ENCODE peak calls at places on chromosomes 2 and 18, in five cellular contexts. J, R, C, U and V are unnamed samples.
A peak's percentile ranks its signal among the peaks of the same experiment; 100 is the strongest.

GRCh38 chr2:45968946-45969584 is 317.6 kb downstream of the PRKCE start:
- DNase-seq in J (no peak), R (no peak), C (no peak), U (peak; percentile 55), V (no peak)

GRCh38 chr2:46157966-46158310 is 139.3 kb upstream of the EPAS1 start:
- DNase-seq in J (no peak), R (no peak), C (no peak), U (peak; percentile 64), V (no peak)

GRCh38 chr18:79401494-79402208 is 5.9 kb downstream of the NFATC1 start:
- DNase-seq in J (no peak), R (no peak), C (no peak), U (no peak), V (no peak)

GRCh38 chr2:191933307-191934105 is 86.6 kb upstream of the CAVIN2 start:
- DNase-seq in J (no peak), R (no peak), C (no peak), U (no peak), V (peak; percentile 8)

GRCh38 chr2:54984476-54984875 is 65.8 kb downstream of the RTN4 start:
- DNase-seq in J (no peak), R (no peak), C (no peak), U (no peak), V (no peak)

GRCh38 chr2:21280793-21281192 is 157.0 kb downstream of the TDRD15 start:
- DNase-seq in J (no peak), R (no peak), C (no peak), U (no peak), V (no peak)

GRCh38 chr2:113977060-113977659 is 87.3 kb downstream of the ACTR3 start:
- DNase-seq in J (no peak), R (no peak), C (no peak), U (no peak), V (no peak)

GRCh38 chr2:68709421-68709911 is 25.1 kb upstream of the ARHGAP25 start:
- DNase-seq in J (no peak), R (no peak), C (no peak), U (peak; percentile 58), V (no peak)

GRCh38 chr2:70906022-70906421 is 29.7 kb upstream of the ATP6V1B1 start:
- DNase-seq in J (no peak), R (no peak), C (no peak), U (no peak), V (no peak)

GRCh38 chr18:3186678-3187658 is 32.8 kb downstream of the MYOM1 start:
- DNase-seq in J (no peak), R (no peak), C (no peak), U (peak; percentile 28), V (no peak)
- TF ChIP-seq CTCF in J (peak; percentile 51), R (peak; percentile 42), C (no peak), U (peak; percentile 8), V (no peak)

GRCh38 chr2:44770221-44771187 is 171.0 kb upstream of the SIX3 start:
- DNase-seq in J (no peak), R (no peak), C (no peak), U (no peak), V (no peak)
- TF ChIP-seq CTCF in J (no peak), R (no peak), C (no peak), U (no peak), V (no peak)

DNA sequence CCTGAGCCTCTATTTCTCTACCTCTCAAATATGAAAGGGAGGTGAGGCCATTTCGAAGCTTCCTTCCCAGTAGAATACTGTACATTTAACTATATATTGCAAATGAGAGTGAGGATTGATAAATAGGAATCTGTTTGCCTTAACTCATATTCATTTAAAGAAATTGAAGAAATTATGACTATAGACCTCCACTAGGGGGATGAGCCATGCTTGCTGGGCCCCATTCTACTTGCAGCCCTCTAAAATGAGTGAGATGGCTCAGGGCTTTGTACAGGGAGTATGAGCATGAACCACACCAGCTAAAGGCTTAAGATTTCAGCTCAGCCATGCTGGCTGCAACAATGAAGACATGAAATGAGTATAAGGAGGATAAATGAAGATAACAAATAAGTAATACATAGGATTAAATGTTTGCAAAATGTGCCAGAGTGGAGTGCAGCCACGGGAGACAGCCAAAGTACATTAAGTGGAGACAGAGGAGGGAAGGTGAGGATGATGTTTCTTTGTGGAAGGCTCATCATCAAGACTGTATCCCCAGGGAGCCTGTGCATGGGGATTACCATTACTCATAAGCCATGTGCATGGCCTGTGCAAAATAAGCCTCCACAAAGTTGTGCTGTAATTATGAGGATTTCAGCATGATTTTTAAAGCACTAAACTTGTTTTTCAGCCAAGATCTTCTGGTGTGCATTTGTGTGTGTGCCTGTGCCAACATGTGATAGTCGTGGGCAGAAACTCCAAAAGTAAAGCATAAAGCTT is 300.8 kb downstream of the CNTNAP5 start:
- DNase-seq in J (no peak), R (no peak), C (no peak), U (no peak), V (no peak)
- TF ChIP-seq CTCF in J (no peak), R (no peak), C (peak; percentile 29), U (no peak), V (no peak)

DNA sequence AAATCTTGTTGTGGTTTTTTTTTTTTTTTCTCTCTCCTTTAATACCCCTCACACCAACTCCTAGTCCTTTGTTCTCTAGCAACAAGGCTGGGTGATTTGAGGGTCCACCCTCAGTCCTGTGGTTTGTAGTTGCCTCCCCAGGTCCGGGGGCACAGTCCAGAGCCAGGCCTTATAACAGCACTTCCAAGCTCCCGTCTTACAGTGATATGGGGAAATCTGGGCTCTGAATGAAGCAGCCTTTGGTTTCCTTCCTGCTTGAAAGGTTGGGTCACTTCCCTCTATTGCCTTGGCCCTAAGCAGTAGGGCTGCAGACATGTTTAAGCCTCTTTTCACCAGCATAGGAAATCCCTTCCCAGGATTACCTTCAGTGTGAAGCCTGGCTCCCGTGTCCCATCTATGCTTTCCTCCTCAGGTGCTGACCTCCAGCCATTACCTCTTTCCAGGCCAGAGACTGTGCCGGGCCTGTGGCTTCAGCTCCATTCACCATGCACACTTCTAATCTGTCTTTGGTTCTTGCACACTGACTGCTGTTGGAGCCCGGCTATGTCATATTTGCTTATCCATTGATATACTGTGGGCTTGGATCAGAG is 21.2 kb upstream of the NTSR2 start:
- DNase-seq in J (no peak), R (no peak), C (no peak), U (no peak), V (no peak)
- TF ChIP-seq CTCF in J (no peak), R (no peak), C (no peak), U (no peak), V (no peak)

GRCh38 chr18:43420950-43421349 is 143.7 kb upstream of the SYT4 start:
- DNase-seq in J (no peak), R (no peak), C (no peak), U (no peak), V (no peak)
- TF ChIP-seq CTCF in J (no peak), R (no peak), C (no peak), U (no peak), V (peak; percentile 37)

GRCh38 chr2:9030882-9031645 is 27.6 kb upstream of the MBOAT2 start:
- DNase-seq in J (no peak), R (no peak), C (no peak), U (peak; percentile 71), V (no peak)

GRCh38 chr2:9033385-9034175 is 30.1 kb upstream of the MBOAT2 start:
- DNase-seq in J (no peak), R (no peak), C (no peak), U (no peak), V (no peak)

GRCh38 chr2:9030190-9030589 is 26.7 kb upstream of the MBOAT2 start:
- DNase-seq in J (no peak), R (no peak), C (no peak), U (no peak), V (no peak)

GRCh38 chr2:9029721-9030120 is 26.2 kb upstream of the MBOAT2 start:
- DNase-seq in J (no peak), R (no peak), C (no peak), U (no peak), V (no peak)

GRCh38 chr2:9032555-9032954 is 29.1 kb upstream of the MBOAT2 start:
- DNase-seq in J (no peak), R (no peak), C (no peak), U (no peak), V (no peak)
- TF ChIP-seq CTCF in J (no peak), R (no peak), C (no peak), U (no peak), V (no peak)